ENCODE peak calls at places on chromosomes 16 and 17, in five cellular contexts. Q, I, E, A and G are unnamed samples. For H3K4me1, the result is how much of the 10 kb centered on the place peaks cover.

GRCh38 chr17:67575325-67575724 is 142.4 kb upstream of the NOL11 start:
- DNase-seq in A (no peak), I (no peak), Q (no peak), E (no peak), G (no peak)

GRCh38 chr17:27535178-27535928 is 79.1 kb downstream of the KSR1 start:
- DNase-seq in E (no peak), A (no peak), I (peak), Q (peak), G (no peak)

GRCh38 chr17:40564883-40565744 is at the start of gene CCR7:
- DNase-seq in Q (no peak), E (no peak), A (no peak), I (no peak), G (no peak)

GRCh38 chr16:69039333-69039941 is 66.0 kb upstream of the HAS3 start:
- DNase-seq in E (no peak), I (no peak), A (no peak), Q (no peak), G (no peak)

GRCh38 chr16:84611041-84611440 is 6.8 kb downstream of the COTL1 start:
- DNase-seq in I (no peak), A (no peak), Q (no peak), E (no peak), G (no peak)

GRCh38 chr17:74493381-74493833 is 27.0 kb downstream of the CD300A start:
- DNase-seq in E (peak), Q (peak), A (peak), I (peak), G (peak)

GRCh38 chr17:3827124-3827773 is 18.8 kb downstream of the NCBP3 start:
- DNase-seq in Q (peak), I (peak), E (peak), A (peak), G (no peak)

GRCh38 chr17:3915642-3916012 is 638 bp downstream of the P2RX1 start:
- DNase-seq in I (no peak), E (no peak), Q (no peak), A (no peak), G (no peak)

GRCh38 chr17:67260051-67260987 is 15.3 kb upstream of the HELZ start:
- DNase-seq in I (peak), A (peak), E (no peak), Q (peak), G (peak)

GRCh38 chr16:85568519-85568918 is 44.6 kb upstream of the GSE1 start:
- DNase-seq in Q (peak), E (no peak), I (peak), A (no peak), G (no peak)

GRCh38 chr16:9270941-9271340 is 179.5 kb downstream of the HAPSTR1 start:
- DNase-seq in A (no peak), Q (no peak), E (no peak), I (no peak), G (no peak)

GRCh38 chr16:25110392-25110947 is 1.1 kb upstream of the LCMT1 start:
- DNase-seq in A (no peak), E (no peak), I (no peak), Q (no peak), G (no peak)

GRCh38 chr17:28897769-28898259 is 281 bp upstream of the FLOT2 start:
- DNase-seq in Q (no peak), A (no peak), I (no peak), E (no peak), G (no peak)

GRCh38 chr17:17188586-17188985 is 17.5 kb downstream of the PLD6 start:
- DNase-seq in A (no peak), E (no peak), Q (no peak), I (no peak), G (no peak)

GRCh38 chr17:18377437-18378204 is at the start of gene EVPLL:
- DNase-seq in Q (peak), E (peak), A (no peak), I (no peak), G (no peak)

GRCh38 chr16:28616636-28617035 is 6.8 kb upstream of the SULT1A1 start:
- DNase-seq in A (no peak), Q (no peak), I (no peak), E (no peak), G (no peak)

GRCh38 chr16:74577882-74578366 is 29.0 kb downstream of the GLG1 start:
- DNase-seq in E (no peak), Q (no peak), I (no peak), A (no peak), G (no peak)

GRCh38 chr16:2468142-2468724 is 2.9 kb upstream of the NTN3 start:
- DNase-seq in Q (no peak), I (peak), E (peak), A (no peak), G (no peak)

GRCh38 chr16:24635900-24636610 is 93.4 kb upstream of the TNRC6A start:
- DNase-seq in Q (peak), A (peak), I (peak), E (peak), G (peak)

GRCh38 chr16:9469512-9469911 is 378.1 kb downstream of the HAPSTR1 start:
- DNase-seq in E (no peak), A (no peak), Q (no peak), I (peak), G (no peak)

GRCh38 chr17:752620-753219 is 656 bp upstream of the GEMIN4 start:
- DNase-seq in Q (peak), E (peak), A (peak), I (peak), G (peak)

GRCh38 chr17:82933911-82934310 is 94.1 kb upstream of the ZNF750 start:
- DNase-seq in Q (no peak), I (no peak), E (no peak), A (peak), G (peak)
- H3K4me1 ChIP-seq in Q (under half), I (under half), E (under half), A (under half), G (under half)

GRCh38 chr16:57042157-57043111 is 49.9 kb upstream of the CPNE2 start:
- DNase-seq in E (no peak), Q (no peak), A (no peak), I (no peak), G (no peak)
- H3K4me1 ChIP-seq in E (under half), Q (under half), A (under half), I (under half), G (under half)

GRCh38 chr17:56096026-56096807 is 57.1 kb upstream of the ANKFN1 start:
- DNase-seq in Q (no peak), A (no peak), I (peak), E (no peak), G (no peak)

GRCh38 chr17:56099649-56100048 is 53.6 kb upstream of the ANKFN1 start:
- DNase-seq in A (no peak), E (no peak), I (peak), Q (no peak), G (no peak)

DNA sequence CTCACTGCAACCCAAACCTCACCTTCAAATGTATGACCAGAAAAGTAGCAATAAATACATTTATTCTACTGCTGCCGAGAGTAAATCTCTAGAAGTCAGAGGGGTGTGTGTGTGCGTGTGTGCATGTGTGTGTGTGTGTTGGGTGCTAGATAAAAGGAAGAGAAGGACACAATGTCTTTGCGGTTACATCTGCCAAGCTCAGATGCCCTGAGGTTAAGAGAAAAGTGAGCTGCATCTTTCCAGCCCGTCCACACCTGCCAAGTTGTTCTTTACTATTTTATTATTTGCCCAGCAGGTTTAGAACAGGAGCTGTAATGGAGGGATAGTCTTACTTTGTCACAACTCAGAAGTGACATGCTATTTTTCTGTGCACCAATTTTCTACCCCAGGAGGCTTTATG is 54.5 kb upstream of the ANKFN1 start:
- DNase-seq in I (peak), E (no peak), A (no peak), Q (no peak), G (no peak)
- H3K4me1 ChIP-seq in I (under half), E (under half), A (under half), Q (under half), G (under half)

GRCh38 chr16:81140930-81141780 is 45.0 kb upstream of the GCSH start:
- DNase-seq in E (no peak), I (no peak), Q (no peak), A (no peak), G (no peak)
- H3K4me1 ChIP-seq in E (under half), I (under half), Q (under half), A (under half), G (under half)